ENCODE peak calls at places on chromosomes 7 and 10, in seven cellular contexts. T is endothelial cell; M is GM23248; K is stimulated activated CD8-positive, alpha-beta memory T cell treated with anti-CD3 and anti-CD28 coated beads, Interleukin-2, amount 100 ng/mL, for 48 hours; Q is neural crest cell; O is OCI-M1; V is central memory CD8-positive, alpha-beta T cell. N is an unnamed sample.

GRCh38 chr7:48300301-48300700 is 129.0 kb downstream of the ABCA13 start:
- DNase-seq in T (no peak), K (no peak), M (no peak), Q (no peak), V (no peak), O (no peak), N (no peak)

GRCh38 chr7:105890290-105890997 is 14.0 kb upstream of the ATXN7L1 start:
- DNase-seq in V (no peak), K (no peak), Q (no peak), O (no peak), T (no peak), M (no peak), N (no peak)

GRCh38 chr7:114663502-114663901 is 248.9 kb downstream of the FOXP2 start:
- DNase-seq in O (peak; percentile 60), V (no peak), T (no peak), K (no peak), M (peak; percentile 42), Q (no peak), N (no peak)

GRCh38 chr10:541750-542371 is 147.6 kb downstream of the DIP2C start:
- DNase-seq in K (no peak), V (no peak), T (no peak), Q (no peak), M (no peak), O (no peak), N (no peak)

GRCh38 chr10:11011436-11011835 is 6.2 kb upstream of the CELF2 start:
- DNase-seq in Q (no peak), V (no peak), K (no peak), M (no peak), O (no peak), T (no peak), N (no peak)

GRCh38 chr10:113521482-113521795 is 31.4 kb upstream of the HABP2 start:
- DNase-seq in K (no peak), V (no peak), T (no peak), O (no peak), Q (no peak), M (no peak), N (no peak)

GRCh38 chr7:16918288-16918895 is 36.6 kb upstream of the AGR3 start:
- DNase-seq in K (no peak), V (no peak), O (peak; percentile 65), T (peak; percentile 30), Q (peak; percentile 57), M (peak; percentile 65), N (peak; percentile 8)

GRCh38 chr10:12914111-12914510 is 87.4 kb downstream of the CCDC3 start:
- DNase-seq in O (no peak), K (no peak), Q (no peak), V (no peak), T (no peak), M (no peak), N (no peak)

GRCh38 chr10:103791291-103791690 is 64.1 kb downstream of the SH3PXD2A start:
- DNase-seq in T (no peak), V (no peak), Q (no peak), O (no peak), K (no peak), M (no peak), N (no peak)

GRCh38 chr10:28668363-28669226 is 8.7 kb upstream of the BAMBI start:
- DNase-seq in M (peak; percentile 41), V (no peak), O (no peak), Q (peak; percentile 42), T (peak; percentile 39), K (peak; percentile 33), N (peak; percentile 81)